ENCODE peak calls at places on chromosomes 7 and 10, in four cellular contexts. T is heart left ventricle; D is Panc1; Q is CD8-positive, alpha-beta T cell. M is an unnamed sample. For H3K4me1, the result is how much of the 10 kb centered on the place peaks cover.

GRCh38 chr10:121194696-121195523 is 343.7 kb downstream of the WDR11 start:
- DNase-seq in T (no peak), D (no peak), Q (no peak), M (no peak)

GRCh38 chr7:127514499-127514898 is 70.9 kb downstream of the GCC1 start:
- DNase-seq in T (no peak), D (peak), Q (no peak), M (peak)

GRCh38 chr10:17349717-17350116 is 104.7 kb downstream of the ST8SIA6 start:
- DNase-seq in T (no peak), D (no peak), Q (no peak), M (no peak)

GRCh38 chr10:71595649-71596048 is 123.9 kb downstream of the C10orf105 start:
- DNase-seq in T (no peak), D (no peak), Q (no peak), M (no peak)

GRCh38 chr7:101668726-101669125 is 39.6 kb upstream of the MYL10 start:
- DNase-seq in T (no peak), D (no peak), Q (no peak), M (no peak)

GRCh38 chr7:112654322-112655216 is 135.6 kb downstream of the TMEM168 start:
- DNase-seq in T (no peak), D (no peak), Q (no peak), M (no peak)

GRCh38 chr10:44865289-44865671 is 45.9 kb upstream of the TMEM72 start:
- DNase-seq in T (peak), D (no peak), Q (no peak), M (no peak)

GRCh38 chr10:100357073-100357858 is 10.2 kb downstream of the SCD start:
- DNase-seq in T (no peak), D (no peak), Q (no peak), M (no peak)

GRCh38 chr10:47288236-47288635 is 11.8 kb upstream of the GDF10 start:
- DNase-seq in T (no peak), D (no peak), Q (no peak), M (no peak)

GRCh38 chr10:109149666-109150350 is 773.5 kb downstream of the XPNPEP1 start:
- DNase-seq in T (no peak), D (no peak), Q (no peak), M (no peak)

GRCh38 chr10:53840668-53841067 is 960.4 kb downstream of the PCDH15 start:
- DNase-seq in T (no peak), D (no peak), Q (no peak), M (no peak)

GRCh38 chr7:98613601-98614425 is 3.3 kb upstream of the NPTX2 start:
- DNase-seq in T (no peak), D (no peak), Q (no peak), M (no peak)

GRCh38 chr10:30701471-30702173 is 72.1 kb upstream of the LYZL2 start:
- DNase-seq in T (no peak), D (peak), Q (peak), M (peak)

GRCh38 chr10:100009793-100010676 is at the start of gene DNMBP:
- DNase-seq in T (peak), D (no peak), Q (peak), M (peak)

GRCh38 chr7:101814081-101814995 is 3.1 kb upstream of the CUX1 start:
- DNase-seq in T (peak), D (peak), Q (peak), M (peak)

GRCh38 chr10:79313911-79314439 is 33.3 kb upstream of the PPIF start:
- DNase-seq in T (no peak), D (no peak), Q (no peak), M (no peak)

GRCh38 chr10:22245567-22245966 is 27.8 kb upstream of the EBLN1 start:
- DNase-seq in T (no peak), D (no peak), Q (no peak), M (no peak)

GRCh38 chr10:48412933-48413332 is 106.5 kb downstream of the MAPK8 start:
- DNase-seq in T (no peak), D (no peak), Q (no peak), M (no peak)

GRCh38 chr7:128362670-128363069 is 1.2 kb upstream of the PRRT4 start:
- DNase-seq in T (no peak), D (no peak), Q (no peak), M (no peak)

GRCh38 chr7:108467391-108467790 is 11.2 kb upstream of the NRCAM start:
- DNase-seq in T (no peak), D (no peak), Q (no peak), M (no peak)

GRCh38 chr7:129222064-129222463 is 2.8 kb upstream of the AHCYL2 start:
- DNase-seq in T (no peak), D (no peak), Q (no peak), M (no peak)

GRCh38 chr7:8111282-8111681 is 142.7 kb downstream of the GLCCI1 start:
- DNase-seq in T (no peak), D (no peak), Q (no peak), M (no peak)

GRCh38 chr7:44108768-44109750 is 4.9 kb downstream of the AEBP1 start:
- DNase-seq in T (no peak), D (no peak), Q (no peak), M (no peak)
- H3K4me1 ChIP-seq in T (under half), D (under half), Q (under half), M (under half)

DNA sequence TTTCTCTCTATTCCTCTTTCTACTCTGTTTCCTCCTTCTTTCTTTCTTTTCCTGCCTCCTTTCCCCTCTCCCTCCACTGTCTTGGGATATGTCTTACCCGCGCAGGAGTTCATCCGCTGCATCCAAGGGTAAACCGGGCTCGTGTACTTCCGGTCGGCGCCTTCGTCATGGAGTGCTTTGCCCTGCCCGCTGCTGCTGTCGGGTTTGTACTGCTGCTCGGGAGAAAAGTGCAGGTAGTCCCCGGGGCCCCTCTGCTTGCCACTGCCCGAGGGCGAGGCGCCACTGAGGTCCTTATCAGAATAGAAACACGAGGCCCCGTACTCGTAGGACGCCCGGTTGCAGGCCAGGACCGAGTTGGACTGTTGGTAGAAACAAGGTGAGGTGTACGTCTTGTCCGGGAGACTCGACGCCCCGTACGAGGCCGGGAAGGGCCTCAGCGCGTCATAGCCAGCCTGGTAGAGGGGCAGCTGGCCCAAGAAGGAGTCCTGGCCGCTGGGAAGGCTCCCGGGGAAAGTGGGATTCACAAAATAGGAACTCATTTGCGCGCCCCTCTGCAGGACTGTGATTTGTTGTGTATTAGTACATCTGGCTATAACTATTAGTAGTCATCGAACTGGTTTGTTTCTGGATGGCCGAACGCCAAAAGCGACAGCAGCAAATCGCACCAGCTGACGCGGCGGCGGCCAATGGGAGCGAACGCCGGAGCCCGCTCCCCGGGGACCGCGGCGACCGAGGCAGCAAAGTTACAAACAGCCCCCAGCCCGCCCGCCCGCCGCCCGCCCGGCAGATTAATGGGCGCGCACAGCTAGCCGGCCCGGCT is at the start of gene HOXA6:
- DNase-seq in T (no peak), D (no peak), Q (no peak), M (no peak)
- H3K27ac ChIP-seq in T (no peak), D (peak), Q (no peak), M (no peak)

GRCh38 chr7:44380179-44380830 is 54.9 kb upstream of the CAMK2B start:
- DNase-seq in T (no peak), D (no peak), Q (no peak), M (no peak)

GRCh38 chr7:44383566-44383965 is 58.2 kb upstream of the CAMK2B start:
- DNase-seq in T (no peak), D (no peak), Q (no peak), M (no peak)

GRCh38 chr7:44382459-44383300 is 57.3 kb upstream of the CAMK2B start:
- DNase-seq in T (no peak), D (no peak), Q (no peak), M (no peak)

GRCh38 chr7:44380831-44381493 is 55.6 kb upstream of the CAMK2B start:
- DNase-seq in T (no peak), D (no peak), Q (no peak), M (no peak)

DNA sequence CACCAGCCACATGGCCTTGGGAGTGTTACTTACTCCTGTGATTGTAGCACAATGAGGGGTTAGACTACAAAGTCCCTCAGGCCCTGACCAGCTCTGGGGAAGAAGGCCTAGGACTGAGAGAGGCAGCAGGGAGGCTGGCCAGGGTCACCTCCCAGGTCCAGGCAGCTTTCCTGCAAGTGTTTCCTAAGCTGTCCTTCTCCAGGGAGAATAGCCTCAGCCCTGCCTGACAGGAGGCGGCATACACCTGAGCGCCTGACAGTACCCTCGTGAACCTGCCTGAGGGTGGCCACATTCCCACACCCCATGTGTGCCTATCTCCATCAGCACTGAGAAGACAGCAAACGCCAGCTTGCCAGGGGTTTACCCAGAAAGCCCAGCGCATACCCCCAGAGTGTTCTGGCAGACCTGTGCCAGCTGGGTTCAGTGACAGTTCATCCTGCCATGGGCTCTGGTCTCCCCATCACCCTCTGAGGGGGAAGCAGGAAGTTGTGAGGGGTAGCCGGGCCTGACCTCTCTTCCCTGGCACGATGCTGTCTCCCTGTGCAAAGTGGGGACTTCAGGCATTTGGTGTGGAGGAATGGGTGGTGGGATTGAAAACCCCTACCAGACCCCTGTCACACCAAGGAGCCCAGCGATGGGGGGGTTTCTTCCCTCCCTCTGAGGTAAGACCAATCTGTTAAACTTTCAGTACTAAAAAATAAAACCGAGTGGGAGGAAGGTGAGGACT is 56.3 kb upstream of the CAMK2B start:
- DNase-seq in T (no peak), D (no peak), Q (no peak), M (no peak)
- H3K4me1 ChIP-seq in T (under half), D (under half), Q (under half), M (under half)

GRCh38 chr7:95608344-95609173 is 12.2 kb upstream of the PDK4 start:
- DNase-seq in T (peak), D (peak), Q (no peak), M (no peak)
- H3K27ac ChIP-seq in T (peak), D (peak), Q (no peak), M (no peak)

DNA sequence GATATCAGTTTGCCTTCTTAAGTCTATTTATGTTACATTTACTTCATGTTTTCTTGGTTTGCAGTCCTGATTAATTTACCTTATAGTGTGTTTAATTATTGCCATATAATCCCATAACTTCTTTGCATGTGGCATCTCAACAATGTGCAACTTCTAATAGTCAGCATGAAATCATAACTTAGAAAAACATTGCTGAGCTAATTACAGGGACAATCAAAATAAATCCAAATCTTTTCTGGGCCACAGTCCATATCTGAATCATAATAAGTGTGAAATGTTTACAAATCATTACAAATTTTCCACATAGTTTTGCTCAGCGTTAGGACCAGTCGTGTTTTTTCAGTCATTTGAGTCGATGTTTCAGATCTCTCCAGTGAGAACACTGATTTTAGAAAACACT is 29.1 kb upstream of the CABCOCO1 start:
- DNase-seq in T (no peak), D (peak), Q (no peak), M (no peak)
- H3K4me1 ChIP-seq in T (under half), D (under half), Q (under half), M (under half)

GRCh38 chr10:131456411-131456810 is 144.9 kb upstream of the TCERG1L start:
- DNase-seq in T (no peak), D (no peak), Q (no peak), M (no peak)
- H3K27ac ChIP-seq in T (no peak), D (no peak), Q (no peak), M (no peak)

GRCh38 chr7:150942591-150943452 is 35.3 kb downstream of the KCNH2 start:
- DNase-seq in T (no peak), D (no peak), Q (no peak), M (no peak)
- H3K4me1 ChIP-seq in T (under half), D (under half), Q (under half), M (under half)

DNA sequence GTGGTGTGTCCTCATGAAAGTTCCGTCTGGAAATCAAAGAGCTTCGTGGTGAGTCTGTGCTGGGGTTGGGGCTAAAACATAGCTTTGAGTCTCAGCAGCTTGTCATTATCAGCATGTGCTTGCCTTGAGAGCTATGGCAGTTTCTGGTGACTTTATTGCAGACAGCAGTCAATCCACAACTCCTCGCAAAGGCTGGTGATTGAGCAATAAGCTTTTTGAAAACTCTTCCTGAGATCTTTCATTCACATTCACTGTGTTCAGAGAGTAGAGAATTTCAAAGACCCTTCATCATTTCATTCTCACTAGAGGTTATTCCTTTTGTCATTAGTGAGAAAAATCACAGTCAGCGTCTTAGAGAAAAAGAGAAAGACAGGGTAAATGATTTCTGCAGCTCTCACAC is 53.3 kb upstream of the CCDC6 start:
- DNase-seq in T (no peak), D (no peak), Q (no peak), M (no peak)
- H3K27ac ChIP-seq in T (no peak), D (no peak), Q (no peak), M (no peak)

DNA sequence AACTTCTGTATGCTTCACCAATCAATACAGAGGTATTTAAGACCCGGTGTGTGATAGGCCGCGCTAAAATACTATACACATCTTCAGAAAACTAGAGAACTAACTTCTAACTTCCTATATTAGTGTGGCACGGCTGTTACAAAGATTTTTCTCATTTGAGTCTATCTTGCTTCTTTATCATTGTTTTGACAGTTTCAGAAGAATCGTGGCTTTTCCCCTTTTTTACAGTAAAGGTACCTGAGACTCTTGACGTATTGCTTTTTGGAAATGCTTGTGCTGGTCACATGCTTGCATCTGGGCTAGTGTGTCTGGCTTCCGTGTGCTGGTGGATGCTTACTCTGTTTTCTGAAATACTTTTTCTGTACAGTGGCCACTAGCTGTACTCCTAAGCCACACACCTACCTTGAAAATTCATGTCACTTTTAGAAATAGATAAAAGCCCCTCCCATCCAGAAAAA is 12.7 kb downstream of the IKZF1 start:
- DNase-seq in T (no peak), D (no peak), Q (peak), M (peak)
- H3K4me1 ChIP-seq in T (under half), D (under half), Q (half or more), M (half or more)

GRCh38 chr7:151551820-151552219 is 32.1 kb upstream of the RHEB start:
- DNase-seq in T (no peak), D (no peak), Q (no peak), M (no peak)
- H3K27ac ChIP-seq in T (no peak), D (no peak), Q (no peak), M (no peak)

M was measured in CD4-positive, CD25-positive, alpha-beta regulatory T cell.